ENCODE peak calls at places on chromosome 9, in five cellular contexts. P is GM23248, R is GM23338, D is OCI-LY7, L is hepatocyte. V is an unnamed sample.

GRCh38 chr9:112777914-112778313 is 27.4 kb downstream of the SNX30 start:
- DNase-seq in P (peak; percentile 78), R (no peak), D (no peak), L (no peak), V (no peak)

GRCh38 chr9:25724424-25724823 is 46.2 kb upstream of the TUSC1 start:
- DNase-seq in P (peak; percentile 22), R (no peak), D (no peak), L (no peak), V (no peak)

GRCh38 chr9:92151691-92152393 is 36.6 kb upstream of the SPTLC1 start:
- DNase-seq in P (peak; percentile 97), R (no peak), D (no peak), L (peak; percentile 44), V (no peak)

GRCh38 chr9:20683351-20684034 is 566 bp upstream of the FOCAD start:
- DNase-seq in P (peak; percentile 90), R (no peak), D (peak; percentile 36), L (peak; percentile 81), V (no peak)

GRCh38 chr9:38641985-38642864 is 21.8 kb upstream of the ANKRD18A start:
- DNase-seq in P (peak; percentile 24), R (peak; percentile 81), D (no peak), L (peak; percentile 36), V (peak; percentile 34)

GRCh38 chr9:22308177-22308576 is 138.4 kb upstream of the DMRTA1 start:
- DNase-seq in P (no peak), R (no peak), D (no peak), L (no peak), V (peak; percentile 9)

GRCh38 chr9:11871832-11872231 is 821.4 kb upstream of the TYRP1 start:
- DNase-seq in P (no peak), R (no peak), D (no peak), L (no peak), V (no peak)

GRCh38 chr9:87667164-87667738 is 58.7 kb upstream of the CTSL start:
- DNase-seq in P (peak; percentile 20), R (peak; percentile 79), D (peak; percentile 56), L (peak; percentile 86), V (peak; percentile 28)

GRCh38 chr9:104934686-104935413 is 6.9 kb upstream of the ABCA1 start:
- DNase-seq in P (peak; percentile 45), R (no peak), D (peak; percentile 61), L (no peak), V (no peak)

GRCh38 chr9:128936171-128936865 is 11.1 kb downstream of the DOLK start:
- DNase-seq in P (no peak), R (no peak), D (no peak), L (no peak), V (no peak)

GRCh38 chr9:133202145-133202513 is 6.9 kb downstream of the OBP2B start:
- DNase-seq in P (no peak), R (no peak), D (no peak), L (no peak), V (no peak)

GRCh38 chr9:3708751-3709150 is 182.9 kb upstream of the RFX3 start:
- DNase-seq in P (peak; percentile 32), R (no peak), D (no peak), L (no peak), V (no peak)

GRCh38 chr9:21002040-21002439 is 29.4 kb downstream of the HACD4 start:
- DNase-seq in P (no peak), R (no peak), D (no peak), L (no peak), V (peak; percentile 36)

GRCh38 chr9:36791204-36791948 is 218.7 kb downstream of the MELK start:
- DNase-seq in P (peak; percentile 11), R (no peak), D (no peak), L (no peak), V (no peak)

GRCh38 chr9:89606567-89607311 is 1.9 kb downstream of the GADD45G start:
- DNase-seq in P (peak; percentile 75), R (peak; percentile 43), D (no peak), L (peak; percentile 63), V (peak; percentile 7)

GRCh38 chr9:81032030-81032572 is 657.2 kb downstream of the TLE1 start:
- DNase-seq in P (peak; percentile 84), R (no peak), D (peak; percentile 1), L (peak; percentile 37), V (peak; percentile 79)

GRCh38 chr9:129036923-129037766 is 719 bp downstream of the MIGA2 start:
- DNase-seq in P (peak; percentile 56), R (no peak), D (no peak), L (peak; percentile 11), V (no peak)

GRCh38 chr9:120713257-120714087 is 798 bp downstream of the MEGF9 start:
- DNase-seq in P (peak; percentile 45), R (peak; percentile 58), D (no peak), L (no peak), V (peak; percentile 12)

GRCh38 chr9:85258823-85259370 is 482.9 kb downstream of the AGTPBP1 start:
- DNase-seq in P (peak; percentile 89), R (peak; percentile 84), D (peak; percentile 7), L (peak; percentile 83), V (peak; percentile 82)

DNA sequence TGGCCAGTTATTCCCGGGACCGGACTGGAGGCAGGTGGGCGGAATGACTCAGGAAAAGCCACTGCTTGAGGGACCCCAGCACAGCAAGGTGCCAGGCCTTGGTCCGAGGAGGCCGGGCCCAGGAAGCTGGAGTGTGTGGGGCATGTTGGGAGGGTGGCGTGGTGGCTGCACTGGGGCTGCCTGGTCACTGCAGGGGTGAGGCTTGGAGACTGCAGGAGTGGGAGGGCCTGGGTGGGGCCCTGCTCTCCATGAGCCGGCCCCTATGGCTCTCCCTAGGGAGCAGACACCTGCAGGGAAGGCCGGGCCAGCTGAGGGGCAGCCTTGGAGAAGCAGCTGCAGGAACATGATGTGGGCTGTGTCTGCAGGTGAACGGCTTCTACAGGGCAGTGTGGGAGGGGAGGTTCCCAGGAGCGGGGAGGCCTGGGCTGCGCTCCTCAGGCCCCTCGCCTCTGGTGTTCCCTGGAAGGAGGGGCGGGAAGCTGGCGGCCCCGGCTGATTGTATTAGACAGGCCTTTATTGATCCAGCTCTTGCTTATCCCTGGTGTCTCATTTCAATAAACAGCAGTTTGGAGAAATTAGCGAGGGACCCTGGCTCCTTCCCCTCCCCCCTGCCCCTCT is 41.8 kb upstream of the TMEM250 start:
- DNase-seq in P (no peak), R (no peak), D (no peak), L (no peak), V (no peak)
- TF ChIP-seq EZH2phosphoT487 in P (no peak), R (no peak), D (no peak), L (no peak), V (no peak)

GRCh38 chr9:33905137-33905536 is 88.2 kb downstream of the UBE2R2 start:
- DNase-seq in P (no peak), R (no peak), D (no peak), L (no peak), V (no peak)
- TF ChIP-seq EZH2phosphoT487 in P (no peak), R (no peak), D (no peak), L (no peak), V (no peak)

GRCh38 chr9:70425192-70425591 is 10.7 kb upstream of the KLF9 start:
- DNase-seq in P (no peak), R (no peak), D (no peak), L (no peak), V (no peak)

GRCh38 chr9:70428781-70429180 is 14.3 kb upstream of the KLF9 start:
- DNase-seq in P (no peak), R (no peak), D (no peak), L (no peak), V (no peak)

GRCh38 chr9:70429899-70430298 is 15.4 kb upstream of the KLF9 start:
- DNase-seq in P (no peak), R (no peak), D (no peak), L (no peak), V (no peak)

GRCh38 chr9:70422371-70423043 is 8.1 kb upstream of the KLF9 start:
- DNase-seq in P (no peak), R (no peak), D (no peak), L (no peak), V (no peak)

GRCh38 chr9:70427161-70427945 is 12.9 kb upstream of the KLF9 start:
- DNase-seq in P (peak; percentile 39), R (peak; percentile 40), D (no peak), L (peak; percentile 46), V (no peak)
- TF ChIP-seq EZH2phosphoT487 in P (no peak), R (no peak), D (no peak), L (no peak), V (no peak)

DNA sequence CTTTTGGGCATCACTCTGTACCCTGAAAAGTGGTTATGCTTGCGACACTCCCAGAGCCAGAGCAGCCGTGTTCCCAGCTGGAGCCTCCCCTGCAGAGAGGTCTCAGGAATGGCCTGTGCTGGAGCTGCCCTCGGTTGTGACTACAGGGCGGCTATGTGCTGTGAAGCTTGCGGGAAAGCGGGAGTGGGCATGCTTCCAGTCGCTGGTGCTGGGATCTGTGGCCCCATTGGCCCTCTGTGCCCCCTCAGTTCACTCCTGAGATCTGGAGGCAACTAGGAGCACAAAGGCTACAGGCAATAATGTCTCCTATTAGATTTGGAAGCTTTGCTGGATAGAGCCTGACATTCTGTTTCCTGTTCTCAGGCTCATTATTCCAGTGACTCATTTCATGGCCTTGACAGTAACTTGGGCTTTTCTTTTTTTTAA is 56.9 kb downstream of the GPR107 start:
- DNase-seq in P (peak; percentile 61), R (no peak), D (no peak), L (no peak), V (no peak)
- TF ChIP-seq EZH2phosphoT487 in P (no peak), R (no peak), D (no peak), L (no peak), V (no peak)